ENCODE peak calls at places on chromosomes 1 and 21, in seven cellular contexts. V, P, U, C, Q, W and A are unnamed samples.

GRCh38 chr1:2031546-2032540 is 12.7 kb downstream of the GABRD start:
- DNase-seq in V (no peak), P (no peak), U (no peak), C (no peak), Q (no peak), W (no peak), A (no peak)

GRCh38 chr1:223135176-223135575 is 7.9 kb downstream of the TLR5 start:
- DNase-seq in V (no peak), P (no peak), U (peak; percentile 38), C (no peak), Q (no peak), W (peak; percentile 23), A (peak; percentile 29)

GRCh38 chr21:36783612-36784383 is 84.9 kb downstream of the SIM2 start:
- DNase-seq in V (peak; percentile 12), P (no peak), U (no peak), C (no peak), Q (no peak), W (no peak), A (no peak)

GRCh38 chr1:202639500-202639899 is 70.8 kb downstream of the SYT2 start:
- DNase-seq in V (no peak), P (no peak), U (no peak), C (no peak), Q (no peak), W (no peak), A (no peak)

GRCh38 chr1:175757381-175758015 is 14.1 kb upstream of the TNR start:
- DNase-seq in V (no peak), P (peak; percentile 29), U (no peak), C (peak; percentile 58), Q (peak; percentile 57), W (peak; percentile 18), A (no peak)

GRCh38 chr1:52263153-52263910 is 102.7 kb downstream of the CC2D1B start:
- DNase-seq in V (peak; percentile 51), P (no peak), U (no peak), C (no peak), Q (no peak), W (peak; percentile 13), A (no peak)

GRCh38 chr1:37634554-37635308 is at the start of gene RSPO1:
- DNase-seq in V (no peak), P (no peak), U (no peak), C (no peak), Q (no peak), W (peak; percentile 26), A (no peak)

GRCh38 chr1:193974286-193974798 is 787.9 kb upstream of the B3GALT2 start:
- DNase-seq in V (no peak), P (no peak), U (no peak), C (no peak), Q (no peak), W (no peak), A (no peak)

GRCh38 chr1:178542554-178543290 is 29.8 kb downstream of the TEX35 start:
- DNase-seq in V (peak; percentile 67), P (peak; percentile 92), U (peak; percentile 71), C (peak; percentile 90), Q (peak; percentile 85), W (peak; percentile 94), A (peak; percentile 80)

GRCh38 chr1:174157157-174157806 is 2.0 kb upstream of the RABGAP1L start:
- DNase-seq in V (no peak), P (no peak), U (no peak), C (peak; percentile 42), Q (peak; percentile 20), W (no peak), A (no peak)

GRCh38 chr1:84103197-84103992 is 40.7 kb upstream of the PRKACB start:
- DNase-seq in V (peak; percentile 37), P (no peak), U (no peak), C (no peak), Q (no peak), W (peak; percentile 39), A (no peak)

GRCh38 chr1:236534164-236534651 is 10.4 kb downstream of the LGALS8 start:
- DNase-seq in V (no peak), P (no peak), U (no peak), C (no peak), Q (no peak), W (no peak), A (no peak)

GRCh38 chr1:202162049-202162417 is 1.6 kb upstream of the PTPN7 start:
- DNase-seq in V (no peak), P (no peak), U (no peak), C (peak; percentile 52), Q (no peak), W (peak; percentile 32), A (no peak)

GRCh38 chr1:46133181-46133658 is 791 bp upstream of the PIK3R3 start:
- DNase-seq in V (no peak), P (no peak), U (no peak), C (peak; percentile 56), Q (peak; percentile 61), W (no peak), A (no peak)

GRCh38 chr1:211236633-211237321 is 22.4 kb upstream of the RCOR3 start:
- DNase-seq in V (no peak), P (no peak), U (no peak), C (no peak), Q (no peak), W (no peak), A (no peak)

GRCh38 chr1:12039141-12039525 is 19.8 kb downstream of the MIIP start:
- DNase-seq in V (no peak), P (no peak), U (no peak), C (no peak), Q (no peak), W (no peak), A (no peak)

GRCh38 chr1:12038356-12039140 is 19.2 kb downstream of the MIIP start:
- DNase-seq in V (no peak), P (no peak), U (no peak), C (no peak), Q (no peak), W (no peak), A (no peak)

GRCh38 chr1:12035306-12035705 is 16.0 kb downstream of the MIIP start:
- DNase-seq in V (no peak), P (no peak), U (no peak), C (no peak), Q (no peak), W (no peak), A (no peak)

GRCh38 chr1:12037486-12038355 is 18.4 kb downstream of the MIIP start:
- DNase-seq in V (no peak), P (no peak), U (no peak), C (no peak), Q (no peak), W (no peak), A (no peak)

DNA sequence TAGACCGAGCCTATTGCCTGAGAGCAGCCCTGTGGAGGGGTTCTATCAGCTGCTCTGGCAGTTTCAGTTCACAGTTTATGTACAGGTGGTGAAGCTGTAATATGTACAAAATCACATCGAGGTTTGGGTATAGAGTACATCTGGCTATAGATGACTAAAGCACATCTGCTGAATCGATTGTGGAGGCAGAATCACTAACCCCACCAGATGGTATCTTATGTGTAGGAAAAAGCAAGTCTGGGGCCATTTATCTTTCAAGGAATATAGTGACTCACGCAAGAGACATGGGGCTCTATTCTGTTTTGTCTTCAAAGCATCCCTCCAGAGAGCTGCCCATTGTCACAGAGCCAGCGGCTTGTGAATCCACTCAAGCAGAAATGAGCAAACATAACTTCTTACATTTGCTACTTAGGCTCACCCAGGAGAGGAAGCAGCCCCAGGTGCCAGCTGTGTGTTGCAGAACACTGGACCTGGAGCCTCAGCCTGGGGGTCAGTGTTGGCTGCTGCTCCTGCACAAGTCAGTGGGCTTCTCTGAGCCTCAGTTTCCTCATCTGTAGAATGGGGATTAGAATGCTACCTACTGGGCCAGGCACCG is 21.3 kb downstream of the MIIP start:
- DNase-seq in V (no peak), P (no peak), U (no peak), C (no peak), Q (no peak), W (no peak), A (peak; percentile 34)
- TF ChIP-seq POLR2A in V (no peak), P (no peak), U (no peak), C (no peak), Q (peak; percentile 20), W (no peak), A (no peak)

DNA sequence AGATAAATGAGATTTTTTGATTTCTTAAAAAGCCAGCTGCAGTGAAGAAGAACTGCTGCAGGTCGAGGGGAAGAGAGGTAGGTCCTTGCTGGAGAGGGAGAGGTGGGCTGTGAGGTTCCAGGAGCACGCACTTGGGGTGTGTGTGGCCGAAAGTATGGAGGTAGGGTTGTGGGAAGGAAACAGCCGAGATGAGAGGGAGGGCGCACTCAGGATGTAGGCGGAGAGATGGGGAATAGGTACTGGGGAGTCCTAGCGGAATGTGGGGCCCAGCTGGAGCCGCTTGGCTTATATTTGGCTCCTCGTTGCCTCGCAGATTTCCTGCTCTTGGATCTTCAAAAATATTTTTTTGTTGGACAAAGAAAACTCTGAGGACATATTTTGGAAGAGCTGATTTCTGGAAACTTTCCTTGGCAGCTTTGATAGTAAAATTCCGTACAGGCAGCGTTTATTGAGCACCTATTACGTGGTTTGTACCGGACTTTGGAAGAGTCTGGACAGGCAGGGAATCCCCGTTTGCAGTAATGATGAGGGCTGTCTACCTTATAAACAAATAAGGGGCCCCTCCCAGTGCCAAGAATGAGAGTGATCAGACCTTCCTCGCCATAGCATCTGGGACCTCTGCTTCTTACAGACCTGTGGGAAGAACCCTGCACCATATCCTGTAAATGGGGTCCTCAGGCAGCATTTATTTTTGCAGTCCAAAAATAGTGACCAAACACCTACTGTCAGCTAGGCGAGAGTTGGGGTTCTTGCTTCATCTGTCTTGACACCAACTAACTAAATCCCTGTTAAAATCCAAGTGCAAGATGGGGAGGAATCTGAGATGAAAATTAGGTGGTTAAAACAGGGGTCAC is 1.5 kb downstream of the LRRC8D start:
- DNase-seq in V (no peak), P (no peak), U (no peak), C (no peak), Q (no peak), W (peak; percentile 21), A (no peak)
- TF ChIP-seq POLR2AphosphoS5 in V (no peak), P (no peak), U (no peak), C (no peak), Q (no peak), W (no peak), A (no peak)

GRCh38 chr1:206608108-206608698 is 4.1 kb downstream of the EIF2D start:
- DNase-seq in V (peak; percentile 30), P (peak; percentile 47), U (no peak), C (no peak), Q (no peak), W (peak; percentile 34), A (no peak)

GRCh38 chr1:206609229-206609991 is 2.9 kb downstream of the EIF2D start:
- DNase-seq in V (no peak), P (no peak), U (no peak), C (no peak), Q (no peak), W (no peak), A (no peak)

GRCh38 chr1:206606867-206607266 is 5.4 kb downstream of the EIF2D start:
- DNase-seq in V (peak; percentile 56), P (no peak), U (no peak), C (no peak), Q (no peak), W (no peak), A (no peak)

GRCh38 chr1:206612129-206612876 is at the start of gene EIF2D:
- DNase-seq in V (peak; percentile 85), P (peak; percentile 97), U (peak; percentile 90), C (peak; percentile 98), Q (peak; percentile 99), W (peak; percentile 96), A (peak; percentile 92)
- TF ChIP-seq POLR2A in V (peak; percentile 88), P (no peak), U (peak; percentile 39), C (peak; percentile 96), Q (peak; percentile 98), W (peak; percentile 82), A (peak; percentile 64)

DNA sequence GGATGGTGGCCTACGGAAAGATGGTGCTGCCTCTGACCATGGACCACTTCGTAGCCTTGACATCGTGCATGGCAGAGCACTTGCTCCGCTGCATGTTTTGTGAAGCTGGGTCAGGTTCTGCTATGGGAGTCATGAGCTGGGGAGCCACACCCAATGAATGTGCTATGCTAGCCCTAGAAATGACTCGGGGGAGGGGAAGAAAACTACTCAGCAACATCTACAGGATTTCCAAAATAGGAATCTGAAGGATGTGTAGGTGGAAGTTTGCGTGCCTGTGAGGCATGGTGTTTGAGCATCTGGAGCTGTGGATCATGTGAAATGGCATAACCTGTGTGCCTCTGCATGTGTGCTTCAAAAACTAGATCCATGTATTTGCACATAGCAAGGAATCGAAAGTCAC is 247.3 kb downstream of the CACNA1E start:
- DNase-seq in V (no peak), P (no peak), U (no peak), C (no peak), Q (no peak), W (no peak), A (no peak)
- TF ChIP-seq POLR2AphosphoS5 in V (no peak), P (no peak), U (no peak), C (no peak), Q (no peak), W (no peak), A (no peak)